ENCODE peak calls at places on chromosomes 1 and 21, in seven cellular contexts. One of them, this sample, is unnamed.
A peak's percentile ranks its signal among the peaks of the same experiment; 100 is the strongest.

GRCh38 chr21:42097860-42098259 is 26.7 kb downstream of the UMODL1 start:
- DNase-seq in amniotic stem cell: peak; percentile 97
- DNase-seq in stimulated activated CD8-positive, alpha-beta memory T cell treated with anti-CD3 and anti-CD28 coated beads, Interleukin-4, amount 100 ng/mL, for 1 hour: no peak
- DNase-seq in brain microvascular endothelial cell: peak; percentile 98
- DNase-seq in RWPE1: peak; percentile 93
- DNase-seq in HS-27A: peak; percentile 68
- DNase-seq in left lung: peak; percentile 74
- DNase-seq in this sample: no peak

GRCh38 chr1:214503553-214503952 is 47.8 kb downstream of the PTPN14 start:
- DNase-seq in amniotic stem cell: no peak
- DNase-seq in stimulated activated CD8-positive, alpha-beta memory T cell treated with anti-CD3 and anti-CD28 coated beads, Interleukin-4, amount 100 ng/mL, for 1 hour: no peak
- DNase-seq in brain microvascular endothelial cell: no peak
- DNase-seq in RWPE1: no peak
- DNase-seq in HS-27A: no peak
- DNase-seq in left lung: no peak
- DNase-seq in this sample: no peak

GRCh38 chr1:199867601-199868000 is 159.9 kb upstream of the NR5A2 start:
- DNase-seq in amniotic stem cell: no peak
- DNase-seq in stimulated activated CD8-positive, alpha-beta memory T cell treated with anti-CD3 and anti-CD28 coated beads, Interleukin-4, amount 100 ng/mL, for 1 hour: no peak
- DNase-seq in brain microvascular endothelial cell: no peak
- DNase-seq in RWPE1: no peak
- DNase-seq in HS-27A: no peak
- DNase-seq in left lung: no peak
- DNase-seq in this sample: peak; percentile 56

GRCh38 chr1:215076312-215076711 is 6.2 kb upstream of the KCNK2 start:
- DNase-seq in amniotic stem cell: no peak
- DNase-seq in stimulated activated CD8-positive, alpha-beta memory T cell treated with anti-CD3 and anti-CD28 coated beads, Interleukin-4, amount 100 ng/mL, for 1 hour: no peak
- DNase-seq in brain microvascular endothelial cell: peak; percentile 45
- DNase-seq in RWPE1: peak; percentile 21
- DNase-seq in HS-27A: no peak
- DNase-seq in left lung: no peak
- DNase-seq in this sample: no peak

GRCh38 chr1:55893155-55893554 is 678.0 kb upstream of the USP24 start:
- DNase-seq in amniotic stem cell: no peak
- DNase-seq in stimulated activated CD8-positive, alpha-beta memory T cell treated with anti-CD3 and anti-CD28 coated beads, Interleukin-4, amount 100 ng/mL, for 1 hour: no peak
- DNase-seq in brain microvascular endothelial cell: peak; percentile 53
- DNase-seq in RWPE1: peak; percentile 44
- DNase-seq in HS-27A: peak; percentile 51
- DNase-seq in left lung: no peak
- DNase-seq in this sample: no peak

GRCh38 chr1:230867119-230867902 is 1.0 kb downstream of the C1orf198 start:
- DNase-seq in amniotic stem cell: no peak
- DNase-seq in stimulated activated CD8-positive, alpha-beta memory T cell treated with anti-CD3 and anti-CD28 coated beads, Interleukin-4, amount 100 ng/mL, for 1 hour: no peak
- DNase-seq in brain microvascular endothelial cell: no peak
- DNase-seq in RWPE1: no peak
- DNase-seq in HS-27A: no peak
- DNase-seq in left lung: no peak
- DNase-seq in this sample: no peak

GRCh38 chr1:173113015-173113741 is 62.4 kb upstream of the TNFSF18 start:
- DNase-seq in amniotic stem cell: no peak
- DNase-seq in stimulated activated CD8-positive, alpha-beta memory T cell treated with anti-CD3 and anti-CD28 coated beads, Interleukin-4, amount 100 ng/mL, for 1 hour: no peak
- DNase-seq in brain microvascular endothelial cell: peak; percentile 73
- DNase-seq in RWPE1: peak; percentile 68
- DNase-seq in HS-27A: no peak
- DNase-seq in left lung: no peak
- DNase-seq in this sample: no peak

GRCh38 chr1:36448530-36449051 is 1.7 kb downstream of the OSCP1 start:
- DNase-seq in amniotic stem cell: no peak
- DNase-seq in stimulated activated CD8-positive, alpha-beta memory T cell treated with anti-CD3 and anti-CD28 coated beads, Interleukin-4, amount 100 ng/mL, for 1 hour: no peak
- DNase-seq in brain microvascular endothelial cell: no peak
- DNase-seq in RWPE1: peak; percentile 64
- DNase-seq in HS-27A: no peak
- DNase-seq in left lung: no peak
- DNase-seq in this sample: no peak

This sample was measured in NK-92 treated with Interleukin-12 subunit alpha and Interleukin-12 subunit beta, amount 100 ng/mL, for 24 hours.